ENCODE peak calls at places on chromosomes 4 and X, in six cellular contexts. Q, I, S, J, Z and L are unnamed samples.

GRCh38 chr4:16124232-16124631 is 40.4 kb upstream of the PROM1 start:
- DNase-seq in I (peak), Q (no peak), J (no peak), S (no peak), Z (no peak), L (no peak)

GRCh38 chrX:69995400-69996101 is 54.2 kb downstream of the AWAT2 start:
- DNase-seq in Q (no peak), Z (no peak), S (no peak), I (no peak), J (no peak), L (no peak)

GRCh38 chr4:171202908-171203307 is 610.3 kb upstream of the GALNTL6 start:
- DNase-seq in J (no peak), I (no peak), S (no peak), Q (no peak), Z (no peak), L (no peak)

GRCh38 chr4:139488442-139488841 is 34.5 kb downstream of the RAB33B start:
- DNase-seq in Q (no peak), J (no peak), Z (no peak), I (no peak), S (no peak), L (no peak)

GRCh38 chr4:27043200-27043599 is 182.6 kb downstream of the STIM2 start:
- DNase-seq in Q (no peak), J (no peak), Z (no peak), S (no peak), I (no peak), L (no peak)

GRCh38 chr4:164959896-164960295 is 17.6 kb downstream of the TRIM61 start:
- DNase-seq in Q (peak), J (no peak), S (no peak), Z (peak), I (no peak), L (peak)

GRCh38 chr4:103306870-103307345 is 108.8 kb upstream of the CENPE start:
- DNase-seq in S (no peak), I (peak), Z (no peak), J (no peak), Q (no peak), L (no peak)

GRCh38 chr4:138680251-138680650 is 335.3 kb upstream of the NOCT start:
- DNase-seq in I (no peak), Z (no peak), Q (no peak), S (no peak), J (no peak), L (no peak)

GRCh38 chrX:136880003-136880451 is 498 bp downstream of the RBMX start:
- DNase-seq in S (peak), J (peak), I (peak), Z (peak), Q (peak), L (peak)